ENCODE peak calls at places on chromosome 19, in seven cellular contexts. A is CD8-positive, alpha-beta T cell; G is ascending aorta; K is IMR-90; C is HCT116; B is pancreas; T is AG09309. P is an unnamed sample.

GRCh38 chr19:49929121-49929610 is at the start of the genes ATF5 and NUP62:
- DNase-seq in C (peak), B (peak), G (peak), A (peak), T (peak), K (peak), P (no peak)

GRCh38 chr19:2603320-2603719 is 99.2 kb downstream of the GNG7 start:
- DNase-seq in G (no peak), B (peak), A (no peak), K (no peak), T (no peak), C (no peak), P (no peak)

GRCh38 chr19:10270616-10271394 is at the start of gene ICAM1:
- DNase-seq in A (peak), G (peak), K (peak), B (peak), C (no peak), T (no peak), P (peak)

GRCh38 chr19:3397266-3398022 is 31.1 kb downstream of the NFIC start:
- DNase-seq in A (no peak), B (peak), T (no peak), C (peak), K (no peak), G (no peak), P (no peak)

GRCh38 chr19:45218887-45219780 is 26.1 kb downstream of the EXOC3L2 start:
- DNase-seq in C (no peak), G (no peak), T (no peak), K (no peak), B (no peak), A (no peak), P (no peak)

GRCh38 chr19:1189419-1189818 is 15.4 kb upstream of the SBNO2 start:
- DNase-seq in C (peak), A (no peak), G (no peak), B (no peak), K (peak), T (no peak), P (no peak)

GRCh38 chr19:52963229-52963760 is 614 bp upstream of the ZNF816 start:
- DNase-seq in G (no peak), C (no peak), T (no peak), K (no peak), B (peak), A (no peak), P (no peak)

GRCh38 chr19:15038304-15038703 is 11.0 kb upstream of the CASP14 start:
- DNase-seq in A (no peak), C (no peak), K (no peak), G (no peak), T (no peak), B (no peak), P (no peak)

GRCh38 chr19:17304386-17305047 is 1.2 kb upstream of the MRPL34 start:
- DNase-seq in C (no peak), A (no peak), B (no peak), G (no peak), T (no peak), K (no peak), P (no peak)

GRCh38 chr19:17405250-17406038 is at the start of gene BST2:
- DNase-seq in C (no peak), T (no peak), G (peak), A (no peak), K (peak), B (no peak), P (no peak)

GRCh38 chr19:39236527-39236926 is 8.3 kb downstream of the IFNL3 start:
- DNase-seq in A (no peak), B (peak), K (no peak), T (no peak), G (no peak), C (no peak), P (no peak)

GRCh38 chr19:6828698-6829633 is 56.5 kb downstream of the VAV1 start:
- DNase-seq in T (no peak), G (no peak), C (peak), B (no peak), K (no peak), A (no peak), P (no peak)

GRCh38 chr19:41703602-41704293 is 4.7 kb upstream of the CEACAM5 start:
- DNase-seq in K (no peak), C (no peak), T (no peak), G (no peak), B (no peak), A (no peak), P (no peak)

GRCh38 chr19:16232127-16232526 is 34.4 kb downstream of the AP1M1 start:
- DNase-seq in T (no peak), K (no peak), C (no peak), G (no peak), A (no peak), B (no peak), P (no peak)

GRCh38 chr19:17075860-17076538 is 422 bp downstream of the MYO9B start:
- DNase-seq in A (peak), G (no peak), K (peak), T (no peak), C (no peak), B (peak), P (no peak)

GRCh38 chr19:41930322-41930722 is 2.1 kb upstream of the ERFL start:
- DNase-seq in A (no peak), C (no peak), T (no peak), G (no peak), B (no peak), K (no peak), P (no peak)

GRCh38 chr19:16200038-16200775 is 2.5 kb downstream of the AP1M1 start:
- DNase-seq in K (peak), C (no peak), A (no peak), G (no peak), T (no peak), B (no peak), P (no peak)

GRCh38 chr19:17184381-17184841 is 30.7 kb upstream of the USE1 start:
- DNase-seq in B (no peak), K (peak), G (no peak), A (peak), C (no peak), T (no peak), P (no peak)

GRCh38 chr19:10220695-10221094 is 10.4 kb downstream of the S1PR2 start:
- DNase-seq in C (no peak), A (no peak), G (no peak), B (no peak), T (no peak), K (no peak), P (no peak)

GRCh38 chr19:10111405-10111811 is at the start of gene P2RY11:
- DNase-seq in T (no peak), K (no peak), B (peak), A (no peak), C (no peak), G (no peak), P (no peak)

GRCh38 chr19:46486358-46486757 is 9.3 kb downstream of the PNMA8B start:
- DNase-seq in A (no peak), K (no peak), B (no peak), G (no peak), T (no peak), C (no peak), P (no peak)
- TF ChIP-seq CTCF in A (no peak), K (no peak), B (no peak), G (no peak), T (no peak), C (no peak), P (no peak)

GRCh38 chr19:30340724-30341595 is 31.2 kb upstream of the ZNF536 start:
- DNase-seq in C (no peak), K (no peak), B (no peak), G (no peak), A (no peak), T (no peak), P (no peak)
- H3K4me3 ChIP-seq in C (no peak), K (no peak), B (no peak), G (no peak), A (no peak), T (no peak), P (no peak)

GRCh38 chr19:55704494-55705245 is 29.6 kb downstream of the EPN1 start:
- DNase-seq in C (no peak), T (no peak), G (no peak), K (no peak), B (no peak), A (no peak), P (no peak)
- TF ChIP-seq CTCF in C (no peak), T (no peak), G (no peak), K (no peak), B (no peak), A (no peak), P (peak)

GRCh38 chr19:55485439-55486011 is 537 bp downstream of the NAT14 start:
- DNase-seq in C (no peak), A (no peak), B (peak), T (no peak), G (no peak), K (no peak), P (no peak)

GRCh38 chr19:55486043-55486970 is 1.3 kb downstream of the NAT14 start:
- DNase-seq in A (no peak), C (no peak), G (no peak), K (no peak), T (no peak), B (peak), P (no peak)

GRCh38 chr19:55488986-55489710 is 912 bp downstream of the SSC5D start:
- DNase-seq in T (no peak), C (no peak), B (peak), K (no peak), A (no peak), G (no peak), P (no peak)

GRCh38 chr19:55487884-55488687 is at the start of gene SSC5D:
- DNase-seq in C (no peak), K (peak), G (no peak), T (no peak), B (peak), A (no peak), P (no peak)

DNA sequence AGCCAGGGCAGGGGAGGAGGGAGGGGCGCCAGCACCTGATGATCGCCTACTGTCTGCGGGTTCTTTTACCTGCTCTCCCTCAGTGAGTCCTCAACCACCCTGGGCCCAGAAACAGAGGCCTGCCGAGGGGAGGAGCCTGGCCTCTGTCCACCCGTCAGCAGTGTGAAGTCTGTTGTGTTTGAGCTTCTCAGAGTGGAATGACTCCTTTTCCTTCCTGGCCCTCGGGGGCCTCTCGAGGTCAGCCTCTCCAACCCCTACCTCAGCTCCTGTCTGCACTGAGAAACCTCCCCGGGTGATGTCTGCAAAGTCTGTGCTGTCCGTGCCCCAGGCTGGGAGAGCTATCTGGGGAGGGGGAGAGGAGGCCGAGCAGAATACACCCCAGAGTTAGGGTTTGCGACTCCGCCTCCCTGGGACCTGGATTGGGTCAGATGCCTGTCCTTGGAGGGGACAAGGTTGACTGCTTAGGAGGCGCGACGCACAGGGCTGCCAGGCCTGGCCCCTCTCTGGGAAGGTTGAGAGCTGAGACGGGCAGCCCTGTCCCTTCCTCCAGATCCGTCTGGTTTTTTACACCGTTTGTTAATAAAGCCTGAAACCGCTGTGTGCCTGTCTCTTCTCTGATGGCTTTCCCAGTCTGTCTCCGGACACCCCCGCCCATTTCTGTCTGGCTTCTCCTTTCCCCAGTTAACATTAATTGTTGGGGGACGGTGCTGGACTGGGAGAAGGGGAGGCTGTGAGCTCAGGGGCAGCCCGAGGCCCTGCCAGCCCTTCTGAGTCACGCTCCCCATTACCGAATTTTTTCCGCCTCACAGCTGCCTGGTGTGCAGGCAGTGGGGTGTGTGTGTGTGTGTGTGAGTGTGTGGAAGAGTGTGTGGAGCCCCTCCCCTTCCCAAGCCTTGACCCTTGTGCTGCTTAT is 1.0 kb upstream of the SSC5D start:
- DNase-seq in G (peak), A (no peak), T (peak), C (no peak), K (peak), B (peak), P (peak)
- H3K4me3 ChIP-seq in G (peak), A (no peak), T (peak), C (no peak), K (no peak), B (no peak), P (peak)

DNA sequence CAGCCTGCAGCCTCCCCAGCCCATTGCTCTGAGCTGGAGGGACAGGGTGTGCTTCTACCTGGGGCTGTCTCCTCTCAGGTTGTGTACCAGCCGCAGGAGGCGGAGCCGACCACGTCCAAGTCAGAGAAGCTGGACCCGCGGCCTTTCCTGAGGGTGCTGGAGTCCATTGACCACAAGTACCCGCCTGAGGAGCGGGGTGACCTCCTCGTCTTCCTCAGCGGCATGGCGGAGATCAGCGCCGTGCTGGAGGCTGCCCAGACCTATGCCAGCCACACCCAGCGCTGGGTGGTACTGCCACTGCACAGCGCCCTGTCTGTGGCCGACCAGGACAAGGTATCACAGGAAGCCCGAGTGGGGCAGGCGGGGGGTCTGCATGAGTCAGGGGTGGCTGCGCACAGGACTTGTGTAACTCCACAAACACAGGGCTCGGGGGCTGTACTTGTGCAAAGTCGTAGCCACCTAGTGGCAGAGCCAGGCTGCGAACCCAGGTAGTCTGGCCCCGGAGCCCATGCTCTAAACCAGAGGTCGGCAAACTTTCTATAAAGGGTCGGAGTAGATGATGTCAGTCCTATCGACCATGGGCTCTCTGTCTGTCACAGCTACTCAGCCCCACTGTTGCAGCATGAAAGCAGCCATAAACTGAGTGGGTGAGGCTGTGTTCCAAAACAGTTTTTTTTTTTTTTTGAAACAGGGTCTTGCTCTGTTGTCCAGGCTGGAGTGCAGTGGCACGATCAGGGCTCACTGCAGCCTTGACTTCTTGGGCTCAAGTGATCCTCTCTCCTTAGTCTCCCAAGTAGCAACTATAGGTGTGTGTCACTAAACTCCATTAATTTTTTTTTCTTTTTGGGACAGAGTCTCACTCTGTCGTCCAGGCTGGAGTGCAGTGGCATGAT is 8.9 kb downstream of the DHX34 start:
- DNase-seq in B (no peak), C (no peak), A (no peak), T (no peak), G (no peak), K (no peak), P (no peak)
- TF ChIP-seq CTCF in B (no peak), C (no peak), A (no peak), T (peak), G (no peak), K (no peak), P (peak)

DNA sequence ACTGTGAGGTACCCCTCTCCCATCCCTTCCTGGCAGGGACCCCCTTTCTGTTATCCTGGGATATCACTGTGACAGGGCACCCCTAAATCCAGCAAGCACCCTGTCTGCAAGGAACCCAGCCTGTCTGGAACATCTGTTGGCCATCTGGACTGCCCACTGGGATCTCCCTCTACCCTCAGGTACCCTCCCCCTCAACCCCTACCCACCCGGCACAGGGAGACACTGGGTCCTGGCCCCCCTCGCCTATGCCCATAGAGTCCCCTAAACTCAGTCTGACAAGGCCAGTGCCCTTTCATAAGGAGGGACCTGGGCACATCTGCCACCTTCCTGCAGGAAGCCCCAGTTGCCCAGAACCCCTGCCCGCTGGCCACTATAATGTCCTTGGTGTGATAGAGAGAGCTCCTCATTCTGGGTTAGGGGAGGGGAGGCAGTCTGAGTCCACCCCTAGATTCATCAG is 2.8 kb upstream of the SLC27A5 start:
- DNase-seq in G (no peak), K (no peak), A (no peak), T (no peak), C (no peak), B (peak), P (no peak)
- H3K4me3 ChIP-seq in G (peak), K (no peak), A (peak), T (peak), C (peak), B (peak), P (peak)

DNA sequence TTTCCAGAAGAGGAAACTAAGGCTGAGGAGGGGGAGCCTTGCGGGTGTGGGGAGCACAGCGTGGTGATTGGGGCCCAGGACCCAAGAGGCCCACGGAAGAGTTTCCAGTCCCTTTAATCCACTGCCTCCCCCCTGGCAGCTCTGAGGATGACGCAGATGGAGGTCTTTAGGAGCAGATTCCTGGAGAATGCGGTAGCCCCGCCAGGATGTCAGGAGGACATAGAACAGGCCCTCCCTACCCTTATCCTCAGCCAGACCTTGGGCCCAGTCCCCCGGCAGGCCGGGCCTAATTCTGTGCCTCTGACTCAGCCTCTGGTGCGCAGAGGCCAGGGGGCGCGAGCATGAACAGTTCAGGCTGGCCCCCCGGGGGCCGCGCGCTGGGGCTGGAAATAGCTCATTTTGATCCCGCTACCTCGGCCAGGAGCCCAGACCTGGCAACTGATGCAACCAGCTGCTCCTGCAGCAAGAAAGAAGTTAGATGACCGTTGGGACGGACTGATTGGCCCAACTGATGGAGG is 461 bp upstream of the HSPB6 start:
- DNase-seq in T (peak), C (no peak), A (no peak), G (peak), K (peak), B (no peak), P (no peak)
- TF ChIP-seq CTCF in T (no peak), C (no peak), A (no peak), G (no peak), K (no peak), B (no peak), P (no peak)

P was measured in epithelial cell of proximal tubule.